ENCODE peak calls at places on chromosomes 4 and X, in five cellular contexts. One of them, this sample, is unnamed.

GRCh38 chr4:153465145-153465544 is 1.0 kb upstream of the TMEM131L start:
- DNase-seq in uterus: no peak
- DNase-seq in heart left ventricle: no peak
- DNase-seq in right lobe of liver: no peak
- DNase-seq in tibial nerve: no peak
- DNase-seq in this sample: no peak

GRCh38 chr4:74189331-74190043 is 31.6 kb downstream of the MTHFD2L start:
- DNase-seq in uterus: no peak
- DNase-seq in right lobe of liver: no peak
- DNase-seq in heart left ventricle: no peak
- DNase-seq in tibial nerve: no peak
- DNase-seq in this sample: no peak

GRCh38 chr4:76484654-76485053 is 49.6 kb downstream of the SHROOM3 start:
- DNase-seq in uterus: no peak
- DNase-seq in right lobe of liver: no peak
- DNase-seq in tibial nerve: no peak
- DNase-seq in heart left ventricle: no peak
- DNase-seq in this sample: no peak

GRCh38 chr4:186676531-186677158 is 47.0 kb downstream of the FAT1 start:
- DNase-seq in uterus: no peak
- DNase-seq in tibial nerve: no peak
- DNase-seq in right lobe of liver: no peak
- DNase-seq in heart left ventricle: no peak
- DNase-seq in this sample: no peak

GRCh38 chrX:116409224-116409623 is 27.2 kb upstream of the SLC6A14 start:
- DNase-seq in heart left ventricle: no peak
- DNase-seq in tibial nerve: no peak
- DNase-seq in uterus: no peak
- DNase-seq in right lobe of liver: no peak
- DNase-seq in this sample: no peak

GRCh38 chrX:68762649-68763268 is 66.1 kb upstream of the EFNB1 start:
- DNase-seq in heart left ventricle: no peak
- DNase-seq in tibial nerve: peak
- DNase-seq in uterus: no peak
- DNase-seq in right lobe of liver: no peak
- DNase-seq in this sample: no peak

GRCh38 chrX:133880032-133880443 is 105.4 kb downstream of the GPC3 start:
- DNase-seq in tibial nerve: no peak
- DNase-seq in uterus: no peak
- DNase-seq in heart left ventricle: no peak
- DNase-seq in right lobe of liver: no peak
- DNase-seq in this sample: no peak

GRCh38 chr4:2219233-2219760 is 22.6 kb downstream of the HAUS3 start:
- DNase-seq in tibial nerve: no peak
- DNase-seq in right lobe of liver: no peak
- DNase-seq in uterus: no peak
- DNase-seq in heart left ventricle: no peak
- DNase-seq in this sample: no peak

GRCh38 chr4:140018931-140019618 is 134.9 kb downstream of the MAML3 start:
- DNase-seq in right lobe of liver: no peak
- DNase-seq in uterus: no peak
- DNase-seq in tibial nerve: no peak
- DNase-seq in heart left ventricle: no peak
- DNase-seq in this sample: no peak

GRCh38 chr4:139599594-139600374 is 43.8 kb upstream of the SETD7 start:
- DNase-seq in uterus: no peak
- DNase-seq in right lobe of liver: no peak
- DNase-seq in tibial nerve: no peak
- DNase-seq in heart left ventricle: no peak
- DNase-seq in this sample: no peak

GRCh38 chr4:182510836-182511235 is 267.6 kb downstream of the TENM3 start:
- DNase-seq in tibial nerve: no peak
- DNase-seq in uterus: no peak
- DNase-seq in right lobe of liver: no peak
- DNase-seq in heart left ventricle: no peak
- DNase-seq in this sample: no peak

GRCh38 chr4:54543088-54543795 is 114.5 kb upstream of the KIT start:
- DNase-seq in tibial nerve: no peak
- DNase-seq in right lobe of liver: no peak
- DNase-seq in uterus: no peak
- DNase-seq in heart left ventricle: no peak
- DNase-seq in this sample: no peak

GRCh38 chr4:25524616-25525146 is 131.0 kb upstream of the SLC34A2 start:
- DNase-seq in right lobe of liver: no peak
- DNase-seq in heart left ventricle: no peak
- DNase-seq in tibial nerve: no peak
- DNase-seq in uterus: no peak
- DNase-seq in this sample: no peak

GRCh38 chr4:189124791-189125190 is 815.9 kb upstream of the FRG1 start:
- DNase-seq in uterus: no peak
- DNase-seq in tibial nerve: no peak
- DNase-seq in heart left ventricle: no peak
- DNase-seq in right lobe of liver: no peak
- DNase-seq in this sample: no peak

GRCh38 chr4:25386926-25387325 is 9.9 kb downstream of the ANAPC4 start:
- DNase-seq in tibial nerve: no peak
- DNase-seq in right lobe of liver: no peak
- DNase-seq in uterus: no peak
- DNase-seq in heart left ventricle: no peak
- DNase-seq in this sample: no peak

GRCh38 chr4:25161599-25161960 is 1.3 kb upstream of the SEPSECS start:
- DNase-seq in tibial nerve: no peak
- DNase-seq in uterus: no peak
- DNase-seq in heart left ventricle: no peak
- DNase-seq in right lobe of liver: no peak
- DNase-seq in this sample: no peak

GRCh38 chr4:79174855-79175254 is 151.0 kb downstream of the NAA11 start:
- DNase-seq in heart left ventricle: no peak
- DNase-seq in uterus: no peak
- DNase-seq in tibial nerve: no peak
- DNase-seq in right lobe of liver: no peak
- DNase-seq in this sample: no peak

GRCh38 chr4:41442818-41443217 is 95.1 kb upstream of the LIMCH1 start:
- DNase-seq in right lobe of liver: no peak
- DNase-seq in uterus: no peak
- DNase-seq in heart left ventricle: no peak
- DNase-seq in tibial nerve: no peak
- DNase-seq in this sample: no peak

GRCh38 chr4:83851261-83852084 is 315.6 kb downstream of the GPAT3 start:
- DNase-seq in uterus: no peak
- DNase-seq in heart left ventricle: no peak
- DNase-seq in right lobe of liver: no peak
- DNase-seq in tibial nerve: no peak
- DNase-seq in this sample: no peak

GRCh38 chrX:46770006-46770816 is 11.3 kb upstream of the SLC9A7 start:
- DNase-seq in uterus: no peak
- DNase-seq in right lobe of liver: no peak
- DNase-seq in heart left ventricle: no peak
- DNase-seq in tibial nerve: no peak
- DNase-seq in this sample: no peak

GRCh38 chr4:89836031-89836777 is 757 bp downstream of the SNCA start:
- DNase-seq in heart left ventricle: no peak
- DNase-seq in tibial nerve: no peak
- DNase-seq in uterus: peak
- DNase-seq in right lobe of liver: peak
- DNase-seq in this sample: no peak

GRCh38 chrX:78593701-78594100 is 65.4 kb downstream of the RTL3 start:
- DNase-seq in uterus: no peak
- DNase-seq in tibial nerve: no peak
- DNase-seq in right lobe of liver: no peak
- DNase-seq in heart left ventricle: no peak
- DNase-seq in this sample: no peak

GRCh38 chrX:83469551-83469950 is 38.5 kb upstream of the POU3F4 start:
- DNase-seq in right lobe of liver: peak
- DNase-seq in heart left ventricle: no peak
- DNase-seq in tibial nerve: peak
- DNase-seq in uterus: no peak
- DNase-seq in this sample: no peak

GRCh38 chr4:2302387-2303119 is 40.6 kb upstream of the MXD4 start:
- DNase-seq in heart left ventricle: peak
- DNase-seq in uterus: no peak
- DNase-seq in right lobe of liver: no peak
- DNase-seq in tibial nerve: no peak
- DNase-seq in this sample: no peak

GRCh38 chr4:117324851-117325491 is 239.6 kb upstream of the TRAM1L1 start:
- DNase-seq in right lobe of liver: no peak
- DNase-seq in tibial nerve: no peak
- DNase-seq in heart left ventricle: no peak
- DNase-seq in uterus: no peak
- DNase-seq in this sample: no peak

GRCh38 chr4:117327491-117327890 is 242.1 kb upstream of the TRAM1L1 start:
- DNase-seq in uterus: no peak
- DNase-seq in tibial nerve: no peak
- DNase-seq in right lobe of liver: no peak
- DNase-seq in heart left ventricle: no peak
- DNase-seq in this sample: no peak

GRCh38 chr4:117331817-117332216 is 246.4 kb upstream of the TRAM1L1 start:
- DNase-seq in right lobe of liver: no peak
- DNase-seq in heart left ventricle: no peak
- DNase-seq in tibial nerve: no peak
- DNase-seq in uterus: no peak
- DNase-seq in this sample: no peak

GRCh38 chr4:117326091-117326490 is 240.7 kb upstream of the TRAM1L1 start:
- DNase-seq in uterus: no peak
- DNase-seq in heart left ventricle: no peak
- DNase-seq in right lobe of liver: no peak
- DNase-seq in tibial nerve: no peak
- DNase-seq in this sample: no peak
- H3K4me3 ChIP-seq in uterus: no peak
- H3K4me3 ChIP-seq in heart left ventricle: no peak
- H3K4me3 ChIP-seq in right lobe of liver: no peak
- H3K4me3 ChIP-seq in tibial nerve: no peak
- H3K4me3 ChIP-seq in this sample: no peak

GRCh38 chr4:126937342-126937741 is 695.4 kb upstream of the INTU start:
- DNase-seq in right lobe of liver: no peak
- DNase-seq in tibial nerve: no peak
- DNase-seq in uterus: no peak
- DNase-seq in heart left ventricle: no peak
- DNase-seq in this sample: no peak

GRCh38 chr4:126935784-126936183 is 697.0 kb upstream of the INTU start:
- DNase-seq in right lobe of liver: no peak
- DNase-seq in uterus: no peak
- DNase-seq in tibial nerve: no peak
- DNase-seq in heart left ventricle: no peak
- DNase-seq in this sample: no peak

GRCh38 chr4:126939401-126939800 is 693.4 kb upstream of the INTU start:
- DNase-seq in uterus: no peak
- DNase-seq in tibial nerve: no peak
- DNase-seq in right lobe of liver: no peak
- DNase-seq in heart left ventricle: no peak
- DNase-seq in this sample: no peak

DNA sequence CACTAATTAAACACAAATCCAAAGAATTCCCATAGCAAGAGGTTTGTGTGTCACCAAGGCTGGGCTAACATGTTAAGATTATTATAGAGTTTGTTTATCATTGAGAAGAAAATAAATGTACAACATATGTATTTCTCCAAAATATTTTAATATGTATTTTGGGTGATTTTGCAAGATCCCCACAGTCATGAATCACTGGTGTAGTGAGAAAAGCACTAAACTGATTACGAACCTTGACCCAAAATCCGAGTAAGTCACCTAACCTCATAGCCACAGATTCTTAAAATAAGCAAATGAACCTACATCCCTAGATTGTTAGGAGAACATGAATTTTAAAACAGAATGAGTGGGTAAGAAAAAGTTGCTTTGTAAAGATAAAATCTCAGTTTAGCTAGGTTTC is 694.7 kb upstream of the INTU start:
- DNase-seq in heart left ventricle: no peak
- DNase-seq in uterus: no peak
- DNase-seq in right lobe of liver: no peak
- DNase-seq in tibial nerve: no peak
- DNase-seq in this sample: no peak
- H3K27ac ChIP-seq in heart left ventricle: no peak
- H3K27ac ChIP-seq in uterus: no peak
- H3K27ac ChIP-seq in right lobe of liver: no peak
- H3K27ac ChIP-seq in tibial nerve: no peak
- H3K27ac ChIP-seq in this sample: no peak

DNA sequence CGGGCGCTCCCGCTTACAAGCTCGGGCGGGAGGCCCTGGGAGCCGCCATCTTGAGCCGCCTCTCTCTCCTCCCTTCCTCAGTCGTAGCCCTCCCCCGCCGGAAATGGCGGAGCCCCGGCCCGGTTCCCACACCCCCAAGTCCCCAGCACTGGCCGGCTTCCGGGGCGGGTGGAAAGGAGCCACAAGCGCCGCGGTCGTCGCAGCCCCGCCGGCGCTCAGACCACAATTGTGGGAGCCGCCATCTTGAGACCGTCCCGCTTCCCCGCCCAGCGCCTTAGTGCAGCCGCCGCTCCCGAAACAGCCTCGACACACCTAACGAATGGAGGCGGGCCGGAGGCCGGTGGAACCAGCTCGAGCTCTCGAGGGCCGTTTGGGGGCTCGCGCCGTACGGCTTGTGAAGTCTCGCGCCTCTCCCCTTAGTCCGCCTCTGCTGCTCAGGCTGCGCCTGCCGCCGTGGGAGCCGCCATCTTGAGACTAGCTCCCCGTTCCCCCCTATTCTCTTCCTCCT is 440 bp downstream of the HCFC1 start:
- DNase-seq in right lobe of liver: peak
- DNase-seq in heart left ventricle: peak
- DNase-seq in uterus: peak
- DNase-seq in tibial nerve: peak
- DNase-seq in this sample: peak
- TF ChIP-seq POLR2A in right lobe of liver: peak
- TF ChIP-seq POLR2A in heart left ventricle: no peak
- TF ChIP-seq POLR2A in uterus: no peak
- TF ChIP-seq POLR2A in tibial nerve: peak
- TF ChIP-seq POLR2A in this sample: peak

GRCh38 chrX:48741834-48742233 is 19.7 kb upstream of the GLOD5 start:
- DNase-seq in tibial nerve: no peak
- DNase-seq in right lobe of liver: no peak
- DNase-seq in heart left ventricle: no peak
- DNase-seq in uterus: no peak
- DNase-seq in this sample: no peak

GRCh38 chrX:48737213-48737938 is 24.2 kb upstream of the GLOD5 start:
- DNase-seq in right lobe of liver: peak
- DNase-seq in uterus: peak
- DNase-seq in heart left ventricle: peak
- DNase-seq in tibial nerve: peak
- DNase-seq in this sample: peak

GRCh38 chrX:48736303-48736702 is 25.2 kb upstream of the GLOD5 start:
- DNase-seq in uterus: no peak
- DNase-seq in heart left ventricle: no peak
- DNase-seq in right lobe of liver: no peak
- DNase-seq in tibial nerve: no peak
- DNase-seq in this sample: no peak

GRCh38 chrX:48737940-48738339 is 23.6 kb upstream of the GLOD5 start:
- DNase-seq in tibial nerve: no peak
- DNase-seq in heart left ventricle: no peak
- DNase-seq in uterus: no peak
- DNase-seq in right lobe of liver: no peak
- DNase-seq in this sample: no peak

DNA sequence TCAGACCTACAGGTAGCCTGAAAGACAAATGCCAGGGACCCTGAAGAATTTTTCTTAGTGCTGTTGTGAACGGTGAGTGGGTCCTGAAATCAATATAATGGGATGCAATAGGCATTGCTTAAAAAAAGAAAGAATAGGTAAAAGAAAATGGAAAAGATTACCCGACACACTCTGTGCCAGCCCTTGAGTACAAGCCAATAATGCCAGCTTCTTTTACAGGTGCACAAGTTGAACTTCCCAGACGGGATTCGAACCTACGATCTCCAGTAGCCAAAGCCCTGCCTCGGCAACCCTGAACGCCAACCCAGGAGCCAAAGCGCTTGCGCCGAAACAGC is 24.7 kb upstream of the GLOD5 start:
- DNase-seq in tibial nerve: no peak
- DNase-seq in heart left ventricle: no peak
- DNase-seq in uterus: no peak
- DNase-seq in right lobe of liver: no peak
- DNase-seq in this sample: no peak
- H3K4me3 ChIP-seq in tibial nerve: no peak
- H3K4me3 ChIP-seq in heart left ventricle: peak
- H3K4me3 ChIP-seq in uterus: peak
- H3K4me3 ChIP-seq in right lobe of liver: peak
- H3K4me3 ChIP-seq in this sample: peak

This sample was measured in gastrocnemius medialis.